ENCODE peak calls at places on chromosomes 13 and 19, in eight cellular contexts. D is GM04504; A is EL; W is NCI-H146; Q is activated T-helper 9 cell treated with anti-CD3 and anti-CD28 coated beads, Interleukin-2, amount 50 U/mL, for 16 hours; B is stimulated activated CD8-positive, alpha-beta memory T cell treated with anti-CD3 and anti-CD28 coated beads, Interleukin-7, amount 100 ng/mL, for 1 hour; X is progenitor cell of endocrine pancreas; I is activated CD8-positive, alpha-beta T cell treated with anti-CD3 and anti-CD28 coated beads, Interleukin-2, amount 10 ng/mL, durations not matched to agents 7 days and 5 days. E is an unnamed sample.

GRCh38 chr19:33535176-33535575 is 13.6 kb upstream of the PEPD start:
- DNase-seq in I (no peak), B (no peak), A (no peak), Q (no peak), W (no peak), D (no peak), X (no peak), E (no peak)

GRCh38 chr19:2610637-2611482 is 91.6 kb downstream of the GNG7 start:
- DNase-seq in D (peak), X (peak), W (peak), B (peak), I (peak), Q (peak), A (peak), E (no peak)

GRCh38 chr13:43232866-43233265 is 209.5 kb downstream of the DNAJC15 start:
- DNase-seq in W (no peak), I (no peak), A (peak), B (no peak), Q (no peak), D (peak), X (no peak), E (peak)

GRCh38 chr13:44969858-44970484 is 19.3 kb downstream of the NUFIP1 start:
- DNase-seq in Q (no peak), B (no peak), X (no peak), D (peak), A (peak), W (peak), I (no peak), E (peak)

GRCh38 chr19:53883231-53883661 is 1.2 kb downstream of the PRKCG start:
- DNase-seq in D (no peak), Q (no peak), W (no peak), B (no peak), X (no peak), I (no peak), A (no peak), E (no peak)

GRCh38 chr13:85137516-85137915 is 661.7 kb downstream of the SLITRK6 start:
- DNase-seq in A (no peak), W (peak), B (no peak), D (no peak), I (no peak), X (no peak), Q (no peak), E (no peak)

GRCh38 chr19:34759218-34759917 is 13.6 kb downstream of the ZNF599 start:
- DNase-seq in W (no peak), X (no peak), D (no peak), Q (no peak), B (no peak), I (no peak), A (no peak), E (no peak)

GRCh38 chr19:16425019-16425418 is 46.8 kb downstream of the EPS15L1 start:
- DNase-seq in Q (no peak), A (no peak), I (no peak), X (no peak), W (no peak), B (no peak), D (no peak), E (no peak)

GRCh38 chr13:42548731-42549554 is 25.0 kb upstream of the TNFSF11 start:
- DNase-seq in W (no peak), D (no peak), X (no peak), I (no peak), A (no peak), Q (no peak), B (no peak), E (no peak)

GRCh38 chr19:1808395-1808731 is 3.7 kb downstream of the ATP8B3 start:
- DNase-seq in Q (no peak), W (no peak), B (no peak), I (no peak), D (no peak), X (no peak), A (no peak), E (no peak)

GRCh38 chr19:16654151-16654550 is 5.8 kb downstream of the SMIM7 start:
- DNase-seq in A (peak), Q (no peak), X (no peak), I (no peak), D (no peak), W (no peak), B (no peak), E (no peak)

E was measured in NCI-H1694.